ENCODE peak calls at places on chromosomes 7 and 10, in seven cellular contexts. Z is IMR-90, L is testis, I is pancreas, Q is astrocyte, M is A549, N is colonic mucosa. B is an unnamed sample.

GRCh38 chr7:44775383-44776107 is 20.9 kb upstream of the PPIA start:
- DNase-seq in L (no peak), M (no peak), Q (no peak), I (no peak), N (no peak), Z (no peak), B (no peak)

GRCh38 chr10:78515873-78516153 is 482.1 kb downstream of the RPS24 start:
- DNase-seq in N (no peak), Z (no peak), I (no peak), L (no peak), M (no peak), Q (no peak), B (no peak)

GRCh38 chr7:155753446-155753965 is 58.8 kb downstream of the SHH start:
- DNase-seq in Z (no peak), I (no peak), M (no peak), L (no peak), N (no peak), Q (no peak), B (no peak)

GRCh38 chr10:77533887-77534278 is 103.7 kb downstream of the KCNMA1 start:
- DNase-seq in M (no peak), Z (no peak), L (no peak), N (no peak), I (no peak), Q (no peak), B (no peak)

GRCh38 chr10:117226813-117227451 is 14.0 kb upstream of the SLC18A2 start:
- DNase-seq in N (peak; percentile 43), M (peak; percentile 61), I (peak; percentile 29), L (peak; percentile 40), Q (no peak), Z (no peak), B (peak; percentile 53)

GRCh38 chr10:126598009-126598408 is 72.5 kb downstream of the C10orf90 start:
- DNase-seq in I (peak; percentile 82), M (peak; percentile 49), N (peak; percentile 33), Q (no peak), L (peak; percentile 70), Z (peak; percentile 27), B (peak; percentile 73)

GRCh38 chr10:90222939-90223338 is 521.5 kb downstream of the KIF20B start:
- DNase-seq in M (no peak), I (no peak), Q (no peak), L (no peak), Z (no peak), N (no peak), B (peak; percentile 10)

GRCh38 chr7:38673795-38674194 is 42.6 kb upstream of the AMPH start:
- DNase-seq in M (peak; percentile 8), L (no peak), Q (peak; percentile 11), N (no peak), Z (peak; percentile 84), I (no peak), B (no peak)

GRCh38 chr7:44752822-44753221 is 4.2 kb downstream of the ZMIZ2 start:
- DNase-seq in L (no peak), N (no peak), M (no peak), Q (no peak), I (no peak), Z (no peak), B (no peak)

GRCh38 chr10:114767101-114767588 is 54.4 kb upstream of the FHIP2A start:
- DNase-seq in I (no peak), Q (peak; percentile 65), Z (peak; percentile 74), N (no peak), L (no peak), M (no peak), B (no peak)

GRCh38 chr7:5428470-5429252 is 5.0 kb upstream of the TNRC18 start:
- DNase-seq in N (peak; percentile 77), M (no peak), L (peak; percentile 79), I (peak; percentile 68), Z (peak; percentile 90), Q (peak; percentile 86), B (peak; percentile 66)

GRCh38 chr10:79981673-79982485 is 33.0 kb upstream of the SFTPD start:
- DNase-seq in M (peak; percentile 69), Z (peak; percentile 2), Q (peak; percentile 15), L (peak; percentile 68), I (peak; percentile 85), N (peak; percentile 60), B (no peak)

GRCh38 chr7:38195804-38196595 is 18.0 kb downstream of the STARD3NL start:
- DNase-seq in Q (peak; percentile 64), M (peak; percentile 20), I (no peak), Z (peak; percentile 47), N (no peak), L (no peak), B (no peak)

GRCh38 chr7:142681693-142682092 is 67.6 kb upstream of the PRSS1 start:
- DNase-seq in M (no peak), I (no peak), Q (no peak), Z (no peak), L (no peak), N (no peak), B (no peak)

GRCh38 chr7:27579565-27579964 is 83.1 kb downstream of the HIBADH start:
- DNase-seq in M (no peak), Z (no peak), L (no peak), Q (peak; percentile 4), N (no peak), I (no peak), B (no peak)

GRCh38 chr7:148909560-148909959 is 25.5 kb upstream of the EZH2 start:
- DNase-seq in N (no peak), Q (no peak), I (no peak), Z (no peak), M (no peak), L (no peak), B (no peak)

GRCh38 chr10:24703700-24704099 is 20.0 kb downstream of the ARHGAP21 start:
- DNase-seq in I (no peak), Z (peak; percentile 93), N (no peak), M (no peak), L (no peak), Q (peak; percentile 76), B (no peak)

GRCh38 chr10:70502406-70502805 is 23.8 kb downstream of the PALD1 start:
- DNase-seq in Z (peak; percentile 63), M (no peak), L (no peak), I (no peak), Q (peak; percentile 19), N (no peak), B (no peak)

GRCh38 chr7:97215556-97215955 is 98.1 kb downstream of the SDHAF3 start:
- DNase-seq in Q (no peak), I (no peak), Z (no peak), N (peak; percentile 76), M (no peak), L (no peak), B (peak; percentile 12)

GRCh38 chr10:75497997-75498797 is 66.8 kb downstream of the LRMDA start:
- DNase-seq in I (no peak), Z (peak; percentile 17), Q (peak; percentile 64), L (no peak), M (no peak), N (no peak), B (peak; percentile 32)

DNA sequence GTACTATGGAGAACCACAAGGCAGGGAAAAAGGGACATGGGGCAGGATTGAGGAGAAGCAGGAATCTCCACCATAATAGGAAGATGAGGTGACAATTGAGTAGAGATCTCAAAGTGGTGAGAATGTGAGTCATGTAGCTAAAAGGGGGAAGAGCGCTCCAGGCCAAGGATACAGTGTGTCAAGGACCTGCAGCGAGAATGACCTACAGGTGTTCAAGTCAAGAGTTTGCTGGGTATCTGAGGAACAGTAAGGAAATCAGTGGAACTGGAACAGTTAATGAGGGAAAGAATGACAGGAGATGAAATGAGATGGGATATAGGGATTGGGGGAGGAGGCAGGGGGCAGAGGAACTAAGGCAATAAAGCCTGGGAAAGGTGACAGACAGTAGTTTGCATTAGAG is 33.6 kb downstream of the SFR1 start:
- DNase-seq in I (no peak), L (no peak), Q (no peak), M (no peak), N (no peak), Z (no peak), B (no peak)
- H3K27ac ChIP-seq in I (no peak overlapping the region), L (no peak overlapping the region), Q (no peak overlapping the region), M (no peak overlapping the region), N (no peak overlapping the region), Z (no peak overlapping the region), B (no peak overlapping the region)

GRCh38 chr7:109076561-109076960 is 506.9 kb downstream of the DNAJB9 start:
- DNase-seq in Q (no peak), N (no peak), M (no peak), L (no peak), Z (no peak), I (no peak), B (no peak)
- H3K27ac ChIP-seq in Q (no peak overlapping the region), N (no peak overlapping the region), M (no peak overlapping the region), L (no peak overlapping the region), Z (no peak overlapping the region), I (no peak overlapping the region), B (no peak overlapping the region)

GRCh38 chr10:12501851-12502525 is 152.6 kb downstream of the CAMK1D start:
- DNase-seq in M (no peak), I (peak; percentile 78), Z (no peak), N (peak; percentile 19), L (no peak), Q (no peak), B (no peak)

GRCh38 chr10:12500406-12501303 is 151.3 kb downstream of the CAMK1D start:
- DNase-seq in M (no peak), L (peak; percentile 15), I (no peak), N (peak; percentile 75), Q (no peak), Z (no peak), B (peak; percentile 24)

GRCh38 chr10:12501324-12501723 is 152.0 kb downstream of the CAMK1D start:
- DNase-seq in N (peak; percentile 21), Z (no peak), M (no peak), Q (no peak), L (peak; percentile 7), I (no peak), B (no peak)

GRCh38 chr10:12499066-12499465 is 149.7 kb downstream of the CAMK1D start:
- DNase-seq in M (no peak), Z (peak; percentile 20), Q (peak; percentile 68), I (no peak), N (no peak), L (no peak), B (no peak)

GRCh38 chr10:12499587-12499986 is 150.2 kb downstream of the CAMK1D start:
- DNase-seq in N (no peak), M (no peak), Q (no peak), I (no peak), Z (no peak), L (no peak), B (no peak)
- H3K27ac ChIP-seq in N (no peak overlapping the region), M (no peak overlapping the region), Q (peak overlapping the region; percentile 36), I (no peak overlapping the region), Z (no peak overlapping the region), L (peak overlapping the region; percentile 68), B (no peak overlapping the region)

DNA sequence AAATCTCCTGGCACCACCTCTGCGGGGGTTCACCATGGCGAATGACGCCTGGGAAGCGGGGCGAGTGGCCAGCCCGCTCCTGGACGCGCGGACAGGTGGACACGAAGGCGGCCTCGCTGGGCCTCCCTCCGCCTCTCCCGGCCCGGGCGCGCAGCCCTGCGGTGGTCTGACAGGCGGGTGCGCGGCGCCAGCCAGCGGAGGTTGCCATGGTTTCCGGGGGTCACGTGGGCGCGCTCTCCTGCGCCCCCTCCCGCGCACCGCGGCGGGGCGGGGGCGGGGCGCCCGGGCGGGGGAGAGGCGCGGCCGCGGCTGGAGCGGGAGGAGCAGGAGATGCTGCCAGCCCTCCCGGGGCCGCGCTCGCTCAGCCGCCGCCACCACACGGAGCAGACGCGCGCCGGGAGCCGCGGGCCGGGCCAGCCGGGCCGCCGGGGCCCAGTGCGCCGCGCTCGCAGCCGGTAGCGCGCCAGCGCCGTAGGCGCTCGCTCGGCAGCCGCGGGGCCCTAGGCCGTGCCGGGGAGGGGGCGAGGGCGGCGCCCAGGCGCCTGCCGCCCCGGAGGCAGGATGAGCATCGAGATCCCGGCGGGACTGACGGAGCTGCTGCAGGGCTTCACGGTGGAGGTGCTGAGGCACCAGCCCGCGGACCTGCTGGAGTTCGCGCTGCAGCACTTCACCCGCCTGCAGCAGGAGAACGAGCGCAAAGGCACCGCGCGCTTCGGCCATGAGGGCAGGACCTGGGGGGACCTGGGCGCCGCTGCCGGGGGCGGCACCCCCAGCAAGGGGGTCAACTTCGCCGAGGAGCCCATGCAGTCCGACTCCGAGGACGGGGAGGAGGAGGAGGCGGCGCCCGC is at the start of gene PRKAR2B:
- DNase-seq in I (peak; percentile 81), Q (peak; percentile 47), Z (peak; percentile 64), L (peak; percentile 91), M (peak; percentile 56), N (peak; percentile 73), B (peak; percentile 85)
- H3K27ac ChIP-seq in I (peak within 1 kb of the TSS; percentile 75), Q (no peak within 1 kb of the TSS), Z (peak within 1 kb of the TSS; percentile 51), L (peak within 1 kb of the TSS; percentile 92), M (peak within 1 kb of the TSS; percentile 65), N (no peak within 1 kb of the TSS), B (no peak within 1 kb of the TSS)